ENCODE peak calls at places on chromosomes 2 and 18, in five cellular contexts. T is dorsolateral prefrontal cortex, I is bronchial epithelial cell, U is left ventricle myocardium inferior, S is heart right ventricle. W is an unnamed sample.
A peak's percentile ranks its signal among the peaks of the same experiment; 100 is the strongest.

GRCh38 chr2:177385151-177385550 is 7.4 kb upstream of the AGPS start:
- DNase-seq in T (no peak), I (no peak), U (no peak), S (no peak), W (no peak)

GRCh38 chr2:162118166-162119031 is 33.6 kb downstream of the GCG start:
- DNase-seq in T (peak; percentile 61), I (peak; percentile 88), U (peak; percentile 27), S (peak; percentile 25), W (peak; percentile 90)

GRCh38 chr2:14779252-14779651 is 146.7 kb downstream of the LRATD1 start:
- DNase-seq in T (no peak), I (peak; percentile 10), U (no peak), S (no peak), W (no peak)

GRCh38 chr2:189439342-189439741 is 1.9 kb upstream of the WDR75 start:
- DNase-seq in T (no peak), I (no peak), U (no peak), S (no peak), W (peak; percentile 4)

GRCh38 chr2:4992226-4992625 is 700.0 kb upstream of the SOX11 start:
- DNase-seq in T (no peak), I (no peak), U (no peak), S (no peak), W (peak; percentile 7)

GRCh38 chr2:42141687-42142475 is 27.3 kb upstream of the EML4 start:
- DNase-seq in T (no peak), I (peak; percentile 79), U (peak; percentile 58), S (peak; percentile 42), W (peak; percentile 54)

GRCh38 chr18:27619259-27619772 is 434.2 kb upstream of the CHST9 start:
- DNase-seq in T (no peak), I (no peak), U (no peak), S (no peak), W (no peak)

GRCh38 chr2:233329489-233330135 is 22.0 kb downstream of the SAG start:
- DNase-seq in T (no peak), I (no peak), U (no peak), S (no peak), W (no peak)

GRCh38 chr2:68157002-68157401 is 686 bp upstream of the PNO1 start:
- DNase-seq in T (no peak), I (peak; percentile 8), U (no peak), S (peak; percentile 42), W (no peak)

GRCh38 chr18:34514238-34514637 is 195.9 kb upstream of the DTNA start:
- DNase-seq in T (no peak), I (peak; percentile 93), U (no peak), S (no peak), W (peak; percentile 69)

GRCh38 chr2:132632000-132632649 is 37.9 kb downstream of the LYPD1 start:
- DNase-seq in T (no peak), I (no peak), U (no peak), S (no peak), W (no peak)

GRCh38 chr18:4125246-4125938 is 329.7 kb downstream of the DLGAP1 start:
- DNase-seq in T (no peak), I (no peak), U (peak; percentile 14), S (peak; percentile 12), W (no peak)

GRCh38 chr18:26082475-26082874 is 7.9 kb downstream of the SS18 start:
- DNase-seq in T (no peak), I (peak; percentile 59), U (no peak), S (no peak), W (peak; percentile 55)

GRCh38 chr2:110101280-110101844 is 14.3 kb downstream of the MALL start:
- DNase-seq in T (peak; percentile 67), I (peak; percentile 99), U (peak; percentile 98), S (peak; percentile 96), W (peak; percentile 100)

GRCh38 chr18:76005632-76006031 is 489.4 kb downstream of the ZNF516 start:
- DNase-seq in T (no peak), I (no peak), U (no peak), S (no peak), W (no peak)

GRCh38 chr2:200300650-200301314 is 5.7 kb upstream of the SPATS2L start:
- DNase-seq in T (no peak), I (peak; percentile 99), U (peak; percentile 25), S (no peak), W (peak; percentile 97)

GRCh38 chr18:49910986-49911385 is 97.7 kb upstream of the ACAA2 start:
- DNase-seq in T (no peak), I (no peak), U (no peak), S (no peak), W (no peak)

GRCh38 chr2:209988010-209988409 is 14.4 kb upstream of the RPE start:
- DNase-seq in T (no peak), I (no peak), U (no peak), S (no peak), W (no peak)

GRCh38 chr18:8851659-8852058 is 146.3 kb downstream of the MTCL1 start:
- DNase-seq in T (no peak), I (no peak), U (no peak), S (no peak), W (no peak)

GRCh38 chr2:11579867-11580659 is 46.2 kb downstream of the GREB1 start:
- DNase-seq in T (no peak), I (no peak), U (no peak), S (no peak), W (no peak)

GRCh38 chr18:47970664-47971523 is 40.4 kb upstream of the SMAD2 start:
- DNase-seq in T (no peak), I (no peak), U (no peak), S (no peak), W (no peak)

GRCh38 chr2:217402622-217403383 is 542.9 kb upstream of the TNP1 start:
- DNase-seq in T (no peak), I (peak; percentile 92), U (no peak), S (peak; percentile 13), W (peak; percentile 92)

GRCh38 chr18:44823782-44824181 is 143.1 kb downstream of the SETBP1 start:
- DNase-seq in T (no peak), I (peak; percentile 93), U (no peak), S (no peak), W (peak; percentile 92)

GRCh38 chr18:54742654-54743053 is 85.6 kb upstream of the RAB27B start:
- DNase-seq in T (no peak), I (peak; percentile 62), U (peak; percentile 51), S (no peak), W (peak; percentile 43)

GRCh38 chr2:67272195-67272594 is 124.9 kb upstream of the ETAA1 start:
- DNase-seq in T (no peak), I (peak; percentile 46), U (no peak), S (no peak), W (peak; percentile 24)

GRCh38 chr2:239136203-239136602 is 264.6 kb downstream of the HDAC4 start:
- DNase-seq in T (no peak), I (no peak), U (no peak), S (no peak), W (no peak)

GRCh38 chr2:30519796-30520195 is 72.8 kb downstream of the LCLAT1 start:
- DNase-seq in T (no peak), I (no peak), U (no peak), S (no peak), W (no peak)

GRCh38 chr2:20992201-20992711 is 51.6 kb downstream of the APOB start:
- DNase-seq in T (no peak), I (peak; percentile 49), U (no peak), S (no peak), W (peak; percentile 58)

GRCh38 chr18:63096327-63096874 is 223.2 kb downstream of the BCL2 start:
- DNase-seq in T (no peak), I (no peak), U (no peak), S (no peak), W (no peak)

GRCh38 chr2:187084524-187084923 is 235.6 kb upstream of the ZSWIM2 start:
- DNase-seq in T (no peak), I (no peak), U (no peak), S (no peak), W (no peak)

GRCh38 chr2:77552956-77553355 is 30.8 kb upstream of the LRRTM4 start:
- DNase-seq in T (no peak), I (no peak), U (no peak), S (no peak), W (no peak)

GRCh38 chr2:84781942-84782716 is 98.8 kb downstream of the TRABD2A start:
- DNase-seq in T (no peak), I (peak; percentile 86), U (no peak), S (no peak), W (peak; percentile 84)

GRCh38 chr2:222708274-222708710 is 36.8 kb downstream of the MOGAT1 start:
- DNase-seq in T (peak; percentile 84), I (peak; percentile 64), U (peak; percentile 81), S (peak; percentile 84), W (peak; percentile 69)

GRCh38 chr2:222707102-222707688 is 35.7 kb downstream of the MOGAT1 start:
- DNase-seq in T (no peak), I (no peak), U (no peak), S (no peak), W (peak; percentile 10)

GRCh38 chr2:222706616-222707015 is 35.2 kb downstream of the MOGAT1 start:
- DNase-seq in T (no peak), I (no peak), U (no peak), S (no peak), W (no peak)

GRCh38 chr2:222709191-222709891 is 37.9 kb downstream of the MOGAT1 start:
- DNase-seq in T (peak; percentile 75), I (peak; percentile 78), U (peak; percentile 63), S (peak; percentile 54), W (peak; percentile 82)

DNA sequence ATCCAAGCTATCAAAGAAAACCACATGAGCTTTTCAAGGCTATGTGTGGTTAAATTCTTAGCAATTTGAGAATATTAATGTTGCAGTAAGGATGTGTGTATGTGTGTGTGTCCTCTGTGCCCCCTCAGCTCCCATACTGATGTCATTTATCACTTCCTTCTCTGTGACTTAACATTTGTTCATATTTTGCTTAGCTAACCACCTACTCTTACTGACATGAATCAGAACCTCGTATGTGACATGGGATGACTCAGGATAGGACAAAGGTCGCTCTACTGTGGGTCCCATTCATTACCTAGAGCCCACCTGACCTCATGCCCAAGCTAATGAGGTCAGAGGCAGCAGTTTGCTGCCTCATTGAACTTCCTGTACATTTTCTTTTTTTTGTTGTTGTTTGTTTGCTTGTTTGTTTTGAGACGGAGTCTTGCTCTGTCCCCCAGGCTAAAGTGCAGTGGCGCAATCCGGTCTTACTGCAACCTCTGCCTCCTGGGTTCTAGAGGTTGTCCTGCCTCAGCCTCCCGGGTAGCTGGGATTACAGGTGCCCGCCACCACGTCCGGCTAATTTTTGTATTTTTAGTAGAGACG is 36.3 kb downstream of the MOGAT1 start:
- DNase-seq in T (no peak), I (peak; percentile 79), U (no peak), S (no peak), W (peak; percentile 48)
- TF ChIP-seq CTCF in T (no peak), I (no peak), U (no peak), S (no peak), W (no peak)

GRCh38 chr2:43675646-43676321 is 445 bp downstream of the C1GALT1C1L start:
- DNase-seq in T (no peak), I (no peak), U (no peak), S (no peak), W (no peak)
- H3K4me3 ChIP-seq in T (peak overlapping the region; percentile 76), I (peak overlapping the region; percentile 44), U (peak overlapping the region; percentile 68), S (peak overlapping the region; percentile 58), W (peak overlapping the region; percentile 49)

DNA sequence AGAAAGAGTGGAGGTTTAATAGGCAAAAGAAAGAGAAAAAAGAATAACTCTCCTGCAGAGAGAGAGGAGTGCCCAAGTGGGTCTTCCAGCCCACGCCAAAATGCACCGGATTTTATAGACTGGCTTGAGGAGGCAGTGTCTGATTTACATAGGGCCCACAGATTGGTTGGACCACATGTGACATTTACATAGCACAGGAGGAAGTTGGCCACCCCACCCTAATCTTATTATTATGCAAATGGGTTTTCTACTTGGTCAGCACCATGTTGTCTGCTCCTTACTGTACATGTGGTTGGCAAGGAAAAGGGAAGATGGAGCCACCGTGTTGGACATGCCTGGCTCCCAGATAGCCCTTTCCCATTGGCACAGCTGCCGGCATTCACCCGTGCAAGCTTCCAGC is 56.8 kb downstream of the SP110 start:
- DNase-seq in T (no peak), I (no peak), U (no peak), S (no peak), W (no peak)
- TF ChIP-seq CTCF in T (no peak), I (no peak), U (no peak), S (no peak), W (no peak)

GRCh38 chr2:195575879-195576391 is 81.1 kb upstream of the SLC39A10 start:
- DNase-seq in T (no peak), I (peak; percentile 91), U (no peak), S (no peak), W (peak; percentile 89)
- H3K4me3 ChIP-seq in T (no peak overlapping the region), I (no peak overlapping the region), U (no peak overlapping the region), S (no peak overlapping the region), W (no peak overlapping the region)

W was measured in epithelial cell of esophagus.